ENCODE peak calls at places on chromosomes 11 and 22, in nine cellular contexts. V, M, R, W, P, U, O, E and N are unnamed samples.

GRCh38 chr11:8839957-8840945 is 70.7 kb upstream of the AKIP1 start:
- DNase-seq in V (no peak), M (no peak), R (no peak), W (no peak), P (peak; percentile 34), U (peak; percentile 66), O (peak; percentile 51), E (no peak), N (no peak)

GRCh38 chr22:28397324-28397723 is 282.3 kb downstream of the TTC28 start:
- DNase-seq in V (no peak), M (no peak), R (no peak), W (no peak), P (no peak), U (no peak), O (no peak), E (no peak), N (no peak)

GRCh38 chr11:85805387-85805786 is 5.6 kb downstream of the SYTL2 start:
- DNase-seq in V (no peak), M (no peak), R (no peak), W (no peak), P (no peak), U (no peak), O (no peak), E (no peak), N (no peak)

GRCh38 chr22:24059121-24059520 is 48.0 kb downstream of the CABIN1 start:
- DNase-seq in V (no peak), M (no peak), R (no peak), W (no peak), P (no peak), U (no peak), O (no peak), E (no peak), N (no peak)

GRCh38 chr11:113184498-113184897 is 129.9 kb upstream of the TTC12 start:
- DNase-seq in V (no peak), M (no peak), R (no peak), W (peak; percentile 74), P (no peak), U (no peak), O (no peak), E (no peak), N (no peak)

GRCh38 chr11:70702040-70702648 is 303.8 kb downstream of the CTTN start:
- DNase-seq in V (no peak), M (no peak), R (no peak), W (no peak), P (no peak), U (no peak), O (no peak), E (no peak), N (no peak)

GRCh38 chr11:76149713-76150112 is 56.6 kb downstream of the WNT11 start:
- DNase-seq in V (no peak), M (no peak), R (no peak), W (no peak), P (no peak), U (no peak), O (peak; percentile 37), E (no peak), N (no peak)

GRCh38 chr22:36471341-36471821 is 10.1 kb downstream of the TXN2 start:
- DNase-seq in V (no peak), M (no peak), R (no peak), W (no peak), P (no peak), U (no peak), O (no peak), E (no peak), N (no peak)

GRCh38 chr22:48585916-48586798 is 1241.5 kb downstream of the BRD1 start:
- DNase-seq in V (no peak), M (no peak), R (no peak), W (no peak), P (no peak), U (no peak), O (peak; percentile 86), E (no peak), N (no peak)

GRCh38 chr22:19530751-19531150 is 6.5 kb upstream of the CLDN5 start:
- DNase-seq in V (no peak), M (no peak), R (no peak), W (no peak), P (no peak), U (no peak), O (no peak), E (peak; percentile 9), N (no peak)

GRCh38 chr22:20431520-20432237 is 5.9 kb downstream of the SCARF2 start:
- DNase-seq in V (no peak), M (no peak), R (no peak), W (no peak), P (no peak), U (no peak), O (peak; percentile 91), E (no peak), N (no peak)

GRCh38 chr11:62157603-62158002 is 32.4 kb upstream of the SCGB1D1 start:
- DNase-seq in V (no peak), M (no peak), R (no peak), W (no peak), P (no peak), U (no peak), O (no peak), E (no peak), N (no peak)

GRCh38 chr11:103923473-103923931 is 112.9 kb upstream of the DDI1 start:
- DNase-seq in V (no peak), M (no peak), R (no peak), W (no peak), P (no peak), U (no peak), O (no peak), E (no peak), N (no peak)

GRCh38 chr22:30575011-30575671 is 676 bp upstream of the GAL3ST1 start:
- DNase-seq in V (no peak), M (no peak), R (no peak), W (peak; percentile 48), P (peak; percentile 30), U (no peak), O (peak; percentile 86), E (no peak), N (no peak)

GRCh38 chr11:57779275-57779674 is 17.7 kb downstream of the CTNND1 start:
- DNase-seq in V (no peak), M (no peak), R (no peak), W (no peak), P (no peak), U (no peak), O (no peak), E (no peak), N (no peak)

GRCh38 chr11:63764201-63764711 is 4.3 kb downstream of the ZFTA start:
- DNase-seq in V (no peak), M (no peak), R (no peak), W (no peak), P (peak; percentile 21), U (no peak), O (peak; percentile 86), E (no peak), N (no peak)

GRCh38 chr11:123174196-123175183 is 20.6 kb downstream of the CLMP start:
- DNase-seq in V (no peak), M (no peak), R (no peak), W (peak; percentile 71), P (no peak), U (peak; percentile 21), O (peak; percentile 29), E (no peak), N (no peak)

GRCh38 chr22:19041403-19042074 is 80.7 kb downstream of the DGCR2 start:
- DNase-seq in V (no peak), M (no peak), R (no peak), W (no peak), P (no peak), U (no peak), O (peak; percentile 40), E (no peak), N (no peak)